ENCODE peak calls at places on chromosomes 3 and 15, in seven cellular contexts. I, C, L, N, A, X and E are unnamed samples. For H3K9me3, the result is how much of the 10 kb centered on the place peaks cover.

GRCh38 chr3:37779289-37780152 is 82.2 kb upstream of the CTDSPL start:
- DNase-seq in I (peak), C (no peak), L (peak), N (peak), A (no peak), X (peak), E (peak)

GRCh38 chr3:125374501-125374995 is 577 bp downstream of the ZNF148 start:
- DNase-seq in I (peak), C (peak), L (peak), N (peak), A (no peak), X (no peak), E (peak)

GRCh38 chr15:69853572-69853971 is 244.1 kb downstream of the TLE3 start:
- DNase-seq in I (peak), C (peak), L (no peak), N (no peak), A (no peak), X (no peak), E (no peak)

GRCh38 chr3:66938338-66938963 is 59.7 kb upstream of the KBTBD8 start:
- DNase-seq in I (peak), C (no peak), L (peak), N (peak), A (no peak), X (peak), E (peak)

GRCh38 chr3:186032321-186032720 is 76.6 kb downstream of the ETV5 start:
- DNase-seq in I (no peak), C (no peak), L (no peak), N (no peak), A (no peak), X (no peak), E (no peak)

GRCh38 chr15:43828061-43828657 is 1.4 kb downstream of the WDR76 start:
- DNase-seq in I (no peak), C (no peak), L (no peak), N (peak), A (no peak), X (no peak), E (no peak)

GRCh38 chr3:140530603-140531002 is 147.3 kb upstream of the TRIM42 start:
- DNase-seq in I (no peak), C (no peak), L (no peak), N (no peak), A (no peak), X (no peak), E (no peak)

GRCh38 chr15:57557810-57558209 is 33.9 kb upstream of the MYZAP start:
- DNase-seq in I (no peak), C (no peak), L (no peak), N (no peak), A (no peak), X (no peak), E (no peak)

GRCh38 chr3:194107126-194107525 is 28.8 kb upstream of the HES1 start:
- DNase-seq in I (no peak), C (no peak), L (no peak), N (no peak), A (no peak), X (no peak), E (no peak)
- TF ChIP-seq CTCF in I (no peak), C (no peak), L (no peak), N (no peak), A (no peak), X (no peak), E (no peak)

GRCh38 chr15:87589134-87589533 is 667.4 kb downstream of the NTRK3 start:
- DNase-seq in I (no peak), C (no peak), L (no peak), N (no peak), A (no peak), X (no peak), E (no peak)

GRCh38 chr15:87591042-87591441 is 665.5 kb downstream of the NTRK3 start:
- DNase-seq in I (no peak), C (no peak), L (no peak), N (no peak), A (no peak), X (no peak), E (no peak)

GRCh38 chr15:87597346-87598052 is 659.0 kb downstream of the NTRK3 start:
- DNase-seq in I (no peak), C (no peak), L (no peak), N (no peak), A (no peak), X (no peak), E (no peak)

DNA sequence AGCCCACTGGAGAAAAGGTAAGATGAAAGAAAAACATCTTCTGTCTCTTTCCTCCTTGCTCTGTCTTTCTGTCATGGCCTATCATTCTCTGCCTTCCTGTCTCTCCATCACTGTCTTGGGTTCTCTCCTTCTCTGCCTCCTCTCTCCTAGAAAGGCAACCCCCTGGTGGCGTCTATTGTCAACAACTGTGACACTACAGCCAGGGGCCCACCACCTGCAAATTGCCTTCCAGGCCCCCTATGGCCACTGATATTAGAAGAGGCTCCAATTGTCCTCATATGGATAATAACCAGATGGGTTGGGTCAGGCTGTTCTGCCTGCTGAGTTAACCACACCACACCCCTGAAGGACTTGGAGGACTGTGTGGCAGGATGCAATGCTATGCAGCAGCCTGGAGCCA is 665.0 kb downstream of the NTRK3 start:
- DNase-seq in I (no peak), C (no peak), L (no peak), N (no peak), A (no peak), X (no peak), E (no peak)
- H3K9me3 ChIP-seq in I (under half), C (under half), L (under half), N (under half), A (under half), X (under half), E (under half)

GRCh38 chr15:92661069-92661468 is 5.5 kb upstream of the FAM174B start:
- DNase-seq in I (no peak), C (no peak), L (no peak), N (no peak), A (no peak), X (no peak), E (no peak)

GRCh38 chr15:92664178-92664900 is 8.8 kb upstream of the FAM174B start:
- DNase-seq in I (no peak), C (no peak), L (no peak), N (no peak), A (no peak), X (no peak), E (no peak)

GRCh38 chr15:92663250-92663951 is 7.8 kb upstream of the FAM174B start:
- DNase-seq in I (no peak), C (no peak), L (no peak), N (no peak), A (no peak), X (no peak), E (no peak)

GRCh38 chr15:92661961-92662360 is 6.4 kb upstream of the FAM174B start:
- DNase-seq in I (no peak), C (no peak), L (no peak), N (no peak), A (no peak), X (no peak), E (no peak)

DNA sequence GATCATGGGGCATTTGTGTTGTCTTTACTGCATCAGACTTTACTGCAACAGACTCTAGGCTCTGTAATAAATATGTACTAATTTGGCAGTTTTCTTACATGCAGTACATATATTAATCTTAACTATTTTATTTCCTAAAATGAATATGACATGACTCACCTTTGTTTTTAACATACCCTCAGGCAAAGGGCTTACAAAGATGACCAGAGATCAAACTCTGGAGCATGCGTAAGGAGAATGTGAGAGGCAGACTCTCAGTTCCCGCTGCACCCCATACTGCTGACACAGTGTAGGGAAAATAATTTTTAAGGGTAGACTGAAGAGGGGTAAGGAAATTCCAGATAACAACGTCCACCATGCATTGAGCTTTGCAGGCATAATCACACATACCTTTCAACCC is 7.2 kb upstream of the FAM174B start:
- DNase-seq in I (no peak), C (no peak), L (no peak), N (no peak), A (no peak), X (no peak), E (no peak)
- H3K27ac ChIP-seq in I (no peak), C (no peak), L (no peak), N (peak), A (no peak), X (no peak), E (no peak)

GRCh38 chr3:190330936-190331734 is 8.9 kb upstream of the CLDN1 start:
- DNase-seq in I (no peak), C (no peak), L (no peak), N (no peak), A (no peak), X (no peak), E (no peak)
- TF ChIP-seq CTCF in I (no peak), C (no peak), L (no peak), N (no peak), A (no peak), X (no peak), E (no peak)

GRCh38 chr3:180229113-180229512 is 192.4 kb upstream of the PEX5L start:
- DNase-seq in I (no peak), C (no peak), L (no peak), N (no peak), A (no peak), X (no peak), E (no peak)
- H3K9me3 ChIP-seq in I (under half), C (under half), L (under half), N (under half), A (under half), X (under half), E (under half)

GRCh38 chr3:58491506-58492384 is at the start of gene KCTD6:
- DNase-seq in I (peak), C (peak), L (peak), N (peak), A (peak), X (peak), E (peak)

GRCh38 chr3:58492385-58492970 is 582 bp downstream of the KCTD6 start:
- DNase-seq in I (no peak), C (no peak), L (no peak), N (peak), A (no peak), X (no peak), E (no peak)

GRCh38 chr3:58494107-58494506 is 2.2 kb downstream of the KCTD6 start:
- DNase-seq in I (no peak), C (no peak), L (no peak), N (no peak), A (no peak), X (no peak), E (no peak)

GRCh38 chr3:58488962-58489361 is 2.9 kb upstream of the KCTD6 start:
- DNase-seq in I (no peak), C (no peak), L (no peak), N (no peak), A (no peak), X (no peak), E (no peak)

DNA sequence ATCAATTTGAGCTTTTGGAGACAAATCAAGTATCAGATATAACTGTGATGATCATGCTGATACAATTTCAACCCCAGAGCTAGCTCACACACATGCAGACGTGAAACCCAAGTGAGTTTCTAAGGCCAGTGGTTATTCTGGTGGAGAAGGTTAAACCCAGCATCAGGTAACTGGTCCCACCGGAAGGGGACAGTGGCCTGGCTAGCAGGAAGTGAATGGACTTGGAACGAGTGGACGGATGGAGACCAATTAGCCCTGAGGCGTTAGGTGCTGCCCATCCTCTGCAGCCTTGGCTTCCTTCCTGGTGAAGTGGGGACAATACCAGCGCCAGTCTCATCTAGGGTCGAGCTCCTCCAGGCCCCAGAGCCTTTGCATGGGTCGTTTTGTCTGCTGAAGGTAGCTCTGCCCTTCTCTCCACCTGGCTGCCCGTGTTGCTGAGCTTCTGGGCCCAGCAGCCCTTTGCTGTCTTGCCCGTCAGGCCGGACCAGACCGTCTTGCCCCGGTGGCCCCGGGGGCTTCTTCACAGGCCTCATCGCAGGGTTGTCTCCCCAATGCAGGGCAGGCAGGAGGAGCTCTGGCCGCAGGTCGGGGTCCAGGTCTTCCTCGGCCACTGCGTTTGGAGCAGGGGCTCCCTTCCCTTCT is 915 bp upstream of the KCTD6 start:
- DNase-seq in I (no peak), C (peak), L (peak), N (no peak), A (no peak), X (no peak), E (no peak)
- H3K27ac ChIP-seq in I (peak), C (peak), L (peak), N (no peak), A (peak), X (no peak), E (peak)

DNA sequence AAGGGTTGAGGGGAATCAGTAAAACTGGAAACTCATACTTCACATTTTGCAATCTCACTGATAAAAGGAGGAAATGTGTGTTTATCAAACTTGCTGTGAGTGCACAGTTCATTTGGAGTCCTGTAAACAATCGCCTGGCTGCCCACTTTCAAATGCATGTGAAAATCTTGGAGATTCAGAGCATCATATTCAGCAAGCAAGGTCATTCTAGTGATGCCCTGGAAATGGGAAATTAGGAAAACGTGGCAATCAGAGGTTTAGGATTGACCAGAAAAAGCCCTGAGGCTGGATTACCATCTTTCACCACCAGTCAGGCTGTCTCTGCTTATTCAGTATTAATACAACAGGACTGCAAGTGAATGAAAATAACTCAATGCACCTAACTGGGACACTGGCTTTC is 23.9 kb downstream of the DPH6 start:
- DNase-seq in I (no peak), C (no peak), L (no peak), N (no peak), A (no peak), X (peak), E (no peak)
- TF ChIP-seq CTCF in I (no peak), C (no peak), L (no peak), N (no peak), A (no peak), X (peak), E (no peak)

DNA sequence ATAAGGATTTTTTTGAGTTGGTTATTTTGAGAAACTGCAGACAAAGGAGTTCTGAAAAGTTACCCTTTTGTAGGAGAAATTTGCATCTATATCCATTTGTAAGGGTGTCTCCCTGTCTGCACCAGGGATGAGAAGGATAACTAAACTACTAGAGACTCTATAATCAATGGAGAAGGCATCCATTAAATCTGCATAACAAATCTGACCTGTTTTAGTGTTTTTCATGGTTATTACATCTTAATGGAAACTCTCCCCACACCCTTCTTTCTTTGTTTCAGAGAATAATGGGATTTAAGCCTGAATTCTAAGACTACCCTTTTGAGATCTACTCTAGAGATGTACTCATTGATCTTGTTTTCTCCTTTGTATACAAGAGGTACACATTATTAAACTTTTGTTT is 82.0 kb upstream of the DAZL start:
- DNase-seq in I (no peak), C (no peak), L (no peak), N (no peak), A (no peak), X (no peak), E (no peak)
- H3K9me3 ChIP-seq in I (under half), C (under half), L (under half), N (under half), A (under half), X (under half), E (under half)

GRCh38 chr3:51593697-51594096 is 55.2 kb downstream of the RAD54L2 start:
- DNase-seq in I (no peak), C (no peak), L (no peak), N (no peak), A (no peak), X (no peak), E (no peak)
- H3K27ac ChIP-seq in I (no peak), C (no peak), L (no peak), N (no peak), A (no peak), X (no peak), E (no peak)

DNA sequence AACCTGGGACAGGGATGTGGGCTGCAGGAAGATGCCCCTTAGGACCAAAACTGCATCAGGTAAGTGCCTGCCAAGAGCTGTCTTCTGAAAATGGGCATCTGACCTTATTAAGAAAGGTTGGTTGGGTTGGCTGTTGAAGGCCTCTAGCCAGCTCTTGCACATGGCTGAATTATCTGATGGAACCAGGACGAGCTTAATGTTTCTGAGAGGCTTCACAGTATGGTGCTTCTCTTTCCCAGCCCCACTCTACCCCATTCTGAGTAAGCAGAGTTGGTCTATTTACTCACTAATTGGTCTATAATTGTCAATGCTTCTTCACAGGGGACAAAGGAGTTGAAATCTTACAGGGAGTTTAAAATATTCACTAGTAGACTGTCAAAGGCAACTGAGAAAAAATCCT is 48.4 kb downstream of the DTWD1 start:
- DNase-seq in I (no peak), C (no peak), L (no peak), N (no peak), A (no peak), X (no peak), E (no peak)
- TF ChIP-seq CTCF in I (no peak), C (no peak), L (no peak), N (no peak), A (no peak), X (no peak), E (no peak)